ENCODE peak calls at places on chromosomes 11 and 22, in seven cellular contexts. M, B, X, Q, Z, R and E are unnamed samples.

GRCh38 chr22:50119169-50119767 is 29.5 kb downstream of the MOV10L1 start:
- DNase-seq in M (no peak), B (no peak), X (no peak), Q (no peak), Z (no peak), R (no peak), E (no peak)

GRCh38 chr11:109731451-109731850 is 309.5 kb downstream of the C11orf87 start:
- DNase-seq in M (no peak), B (no peak), X (no peak), Q (no peak), Z (no peak), R (no peak), E (no peak)

GRCh38 chr11:100687032-100687629 is at the start of gene ARHGAP42:
- DNase-seq in M (peak), B (no peak), X (peak), Q (peak), Z (peak), R (peak), E (peak)

GRCh38 chr11:12377824-12378593 is 638 bp downstream of the PARVA start:
- DNase-seq in M (peak), B (no peak), X (peak), Q (peak), Z (peak), R (peak), E (peak)

GRCh38 chr11:90373971-90374370 is 151.1 kb upstream of the CHORDC1 start:
- DNase-seq in M (no peak), B (no peak), X (no peak), Q (no peak), Z (no peak), R (no peak), E (no peak)

GRCh38 chr22:30044369-30044768 is 35.9 kb upstream of the HORMAD2 start:
- DNase-seq in M (peak), B (no peak), X (peak), Q (peak), Z (peak), R (no peak), E (no peak)

GRCh38 chr22:26848244-26848920 is 191.0 kb downstream of the MIAT start:
- DNase-seq in M (no peak), B (no peak), X (peak), Q (peak), Z (no peak), R (no peak), E (no peak)

GRCh38 chr22:50656122-50657070 is 16.2 kb upstream of the SHANK3 start:
- DNase-seq in M (peak), B (no peak), X (no peak), Q (peak), Z (peak), R (no peak), E (no peak)

GRCh38 chr22:37462426-37462825 is 23.8 kb downstream of the MFNG start:
- DNase-seq in M (no peak), B (no peak), X (no peak), Q (no peak), Z (no peak), R (no peak), E (no peak)

GRCh38 chr11:121895919-121896318 is 220.1 kb downstream of the BLID start:
- DNase-seq in M (no peak), B (no peak), X (no peak), Q (peak), Z (peak), R (no peak), E (no peak)

GRCh38 chr22:24758164-24758799 is 16.2 kb downstream of the PIWIL3 start:
- DNase-seq in M (peak), B (peak), X (peak), Q (peak), Z (peak), R (peak), E (peak)

GRCh38 chr11:108754901-108755625 is 90.2 kb downstream of the DDX10 start:
- DNase-seq in M (no peak), B (no peak), X (no peak), Q (peak), Z (no peak), R (no peak), E (no peak)

GRCh38 chr11:8336356-8337114 is 72.9 kb upstream of the LMO1 start:
- DNase-seq in M (no peak), B (no peak), X (no peak), Q (no peak), Z (no peak), R (no peak), E (no peak)

GRCh38 chr11:89168396-89168795 is 9.3 kb upstream of the TYR start:
- DNase-seq in M (no peak), B (no peak), X (no peak), Q (no peak), Z (no peak), R (no peak), E (no peak)

GRCh38 chr22:39503590-39503989 is 1.5 kb downstream of the MIEF1 start:
- DNase-seq in M (no peak), B (no peak), X (no peak), Q (no peak), Z (no peak), R (no peak), E (no peak)

GRCh38 chr22:47535681-47536080 is 773.2 kb downstream of the TBC1D22A start:
- DNase-seq in M (no peak), B (no peak), X (no peak), Q (no peak), Z (no peak), R (no peak), E (no peak)

GRCh38 chr11:75602916-75603315 is 40.9 kb downstream of the SERPINH1 start:
- DNase-seq in M (no peak), B (no peak), X (no peak), Q (no peak), Z (peak), R (no peak), E (no peak)

GRCh38 chr22:47146941-47147340 is 384.5 kb downstream of the TBC1D22A start:
- DNase-seq in M (no peak), B (no peak), X (no peak), Q (no peak), Z (no peak), R (no peak), E (no peak)

GRCh38 chr11:19628018-19628417 is 84.6 kb upstream of the NAV2 start:
- DNase-seq in M (peak), B (no peak), X (no peak), Q (peak), Z (peak), R (no peak), E (no peak)

GRCh38 chr11:69839516-69839915 is 20.3 kb upstream of the FGF3 start:
- DNase-seq in M (no peak), B (no peak), X (no peak), Q (no peak), Z (no peak), R (no peak), E (no peak)

GRCh38 chr22:46443850-46444389 is 93.5 kb downstream of the CELSR1 start:
- DNase-seq in M (no peak), B (no peak), X (no peak), Q (no peak), Z (no peak), R (no peak), E (no peak)

GRCh38 chr11:3609416-3610265 is 32.2 kb downstream of the ART5 start:
- DNase-seq in M (peak), B (no peak), X (peak), Q (peak), Z (peak), R (no peak), E (peak)

GRCh38 chr22:49113758-49114157 is 713.9 kb downstream of the BRD1 start:
- DNase-seq in M (no peak), B (no peak), X (no peak), Q (no peak), Z (no peak), R (no peak), E (no peak)

GRCh38 chr22:45207981-45208664 is 32.6 kb downstream of the KIAA0930 start:
- DNase-seq in M (peak), B (no peak), X (no peak), Q (peak), Z (peak), R (peak), E (no peak)

GRCh38 chr11:111334495-111335123 is 36.3 kb downstream of the POU2AF3 start:
- DNase-seq in M (peak), B (no peak), X (peak), Q (no peak), Z (no peak), R (peak), E (no peak)

GRCh38 chr11:93059074-93059957 is 89.9 kb downstream of the MTNR1B start:
- DNase-seq in M (no peak), B (no peak), X (no peak), Q (peak), Z (peak), R (no peak), E (no peak)

GRCh38 chr22:29190915-29191314 is 14.8 kb upstream of the EMID1 start:
- DNase-seq in M (no peak), B (no peak), X (no peak), Q (peak), Z (no peak), R (no peak), E (no peak)

GRCh38 chr11:68855205-68855978 is 13.7 kb upstream of the CPT1A start:
- DNase-seq in M (peak), B (no peak), X (peak), Q (peak), Z (peak), R (peak), E (no peak)

GRCh38 chr22:35783943-35784614 is 66.4 kb downstream of the APOL5 start:
- DNase-seq in M (no peak), B (no peak), X (no peak), Q (peak), Z (no peak), R (no peak), E (no peak)

GRCh38 chr22:30305906-30306628 is 16.8 kb upstream of the CASTOR1 start:
- DNase-seq in M (no peak), B (no peak), X (no peak), Q (no peak), Z (no peak), R (no peak), E (no peak)

GRCh38 chr22:27101288-27101687 is 443.9 kb downstream of the MIAT start:
- DNase-seq in M (no peak), B (no peak), X (no peak), Q (no peak), Z (no peak), R (no peak), E (no peak)

GRCh38 chr11:36753960-36754359 is 155.9 kb upstream of the RAG2 start:
- DNase-seq in M (no peak), B (no peak), X (no peak), Q (no peak), Z (no peak), R (no peak), E (no peak)

GRCh38 chr11:68666854-68667253 is 17.5 kb upstream of the GAL start:
- DNase-seq in M (no peak), B (no peak), X (no peak), Q (no peak), Z (no peak), R (no peak), E (no peak)

GRCh38 chr11:76456571-76456970 is 11.8 kb downstream of the EMSY start:
- DNase-seq in M (no peak), B (no peak), X (no peak), Q (no peak), Z (no peak), R (no peak), E (no peak)

GRCh38 chr22:37484115-37485005 is 1.8 kb downstream of the MFNG start:
- DNase-seq in M (peak), B (peak), X (no peak), Q (no peak), Z (no peak), R (no peak), E (no peak)

GRCh38 chr11:67303989-67304411 is 670 bp downstream of the SSH3 start:
- DNase-seq in M (peak), B (no peak), X (peak), Q (peak), Z (no peak), R (peak), E (no peak)
- TF ChIP-seq CTCF in M (no peak), B (no peak), X (no peak), Q (no peak), Z (no peak), R (no peak), E (no peak)

GRCh38 chr11:61294717-61295595 is at the start of gene VWCE:
- DNase-seq in M (peak), B (peak), X (peak), Q (peak), Z (peak), R (peak), E (peak)

GRCh38 chr11:61293869-61294716 is 1.0 kb downstream of the VWCE start:
- DNase-seq in M (peak), B (no peak), X (peak), Q (peak), Z (peak), R (peak), E (peak)

GRCh38 chr11:61295596-61295926 is 445 bp upstream of the VWCE start:
- DNase-seq in M (peak), B (no peak), X (no peak), Q (peak), Z (no peak), R (peak), E (no peak)

GRCh38 chr11:61290905-61291690 is 4.0 kb downstream of the VWCE start:
- DNase-seq in M (no peak), B (no peak), X (peak), Q (no peak), Z (no peak), R (no peak), E (no peak)
- TF ChIP-seq CTCF in M (no peak), B (no peak), X (no peak), Q (no peak), Z (no peak), R (no peak), E (no peak)

GRCh38 chr11:32333335-32333991 is 101.9 kb downstream of the WT1 start:
- DNase-seq in M (peak), B (no peak), X (peak), Q (peak), Z (peak), R (peak), E (peak)
- TF ChIP-seq CTCF in M (peak), B (peak), X (no peak), Q (peak), Z (no peak), R (no peak), E (peak)

DNA sequence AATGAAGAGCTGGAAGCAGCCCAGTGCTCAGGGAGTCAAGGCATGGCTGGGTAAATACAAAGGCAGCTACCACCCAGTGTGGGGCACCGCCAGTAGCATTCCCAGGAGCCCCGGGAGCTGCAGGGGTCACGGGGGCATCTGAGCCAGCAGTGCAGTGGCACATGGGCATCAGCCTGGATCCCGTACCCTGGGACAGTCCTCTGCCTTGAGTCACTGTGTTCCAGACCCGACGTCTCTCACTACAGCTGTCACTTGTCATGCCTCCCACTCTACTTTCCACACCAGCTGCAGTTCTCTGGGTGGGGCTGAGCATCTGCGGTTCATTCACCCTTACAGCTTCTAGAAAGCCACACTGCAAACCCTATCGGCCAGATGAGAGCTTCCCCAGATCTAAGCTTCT is 29.6 kb downstream of the DHCR7 start:
- DNase-seq in M (no peak), B (no peak), X (no peak), Q (no peak), Z (no peak), R (no peak), E (no peak)
- TF ChIP-seq CTCF in M (no peak), B (no peak), X (no peak), Q (no peak), Z (no peak), R (no peak), E (no peak)

GRCh38 chr11:127609025-127609788 is 608.6 kb upstream of the KIRREL3 start:
- DNase-seq in M (no peak), B (no peak), X (no peak), Q (no peak), Z (no peak), R (no peak), E (no peak)
- TF ChIP-seq CTCF in M (no peak), B (no peak), X (no peak), Q (no peak), Z (no peak), R (no peak), E (no peak)

GRCh38 chr11:395866-396265 is 1.9 kb downstream of the PKP3 start:
- DNase-seq in M (no peak), B (no peak), X (no peak), Q (no peak), Z (no peak), R (peak), E (no peak)

GRCh38 chr11:396948-397548 is 3.0 kb downstream of the PKP3 start:
- DNase-seq in M (peak), B (peak), X (no peak), Q (peak), Z (peak), R (peak), E (no peak)

GRCh38 chr11:394034-394857 is at the start of gene PKP3:
- DNase-seq in M (peak), B (no peak), X (peak), Q (peak), Z (peak), R (peak), E (no peak)

GRCh38 chr11:394858-395655 is 1.0 kb downstream of the PKP3 start:
- DNase-seq in M (no peak), B (no peak), X (no peak), Q (no peak), Z (no peak), R (peak), E (no peak)

DNA sequence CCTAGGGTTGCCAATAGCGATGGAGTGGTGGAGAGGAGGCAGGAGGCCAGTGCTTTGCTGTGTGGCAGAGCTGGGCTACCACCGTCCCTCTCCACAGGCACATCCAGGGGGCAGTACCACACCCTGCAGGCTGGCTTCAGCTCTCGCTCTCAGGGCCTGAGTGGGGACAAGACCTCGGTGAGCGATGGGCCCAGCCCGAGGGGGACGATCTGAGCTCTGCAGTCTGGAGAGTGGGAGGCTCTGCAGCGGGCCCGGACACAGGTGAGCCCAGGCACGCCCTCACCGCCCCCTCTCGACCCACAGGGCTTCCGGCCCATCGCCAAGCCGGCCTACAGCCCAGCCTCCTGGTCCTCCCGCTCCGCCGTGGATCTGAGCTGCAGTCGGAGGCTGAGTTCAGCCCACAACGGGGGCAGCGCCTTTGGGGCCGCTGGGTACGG is 2.5 kb downstream of the PKP3 start:
- DNase-seq in M (no peak), B (no peak), X (no peak), Q (peak), Z (no peak), R (peak), E (no peak)
- TF ChIP-seq CTCF in M (no peak), B (no peak), X (peak), Q (peak), Z (peak), R (no peak), E (no peak)

DNA sequence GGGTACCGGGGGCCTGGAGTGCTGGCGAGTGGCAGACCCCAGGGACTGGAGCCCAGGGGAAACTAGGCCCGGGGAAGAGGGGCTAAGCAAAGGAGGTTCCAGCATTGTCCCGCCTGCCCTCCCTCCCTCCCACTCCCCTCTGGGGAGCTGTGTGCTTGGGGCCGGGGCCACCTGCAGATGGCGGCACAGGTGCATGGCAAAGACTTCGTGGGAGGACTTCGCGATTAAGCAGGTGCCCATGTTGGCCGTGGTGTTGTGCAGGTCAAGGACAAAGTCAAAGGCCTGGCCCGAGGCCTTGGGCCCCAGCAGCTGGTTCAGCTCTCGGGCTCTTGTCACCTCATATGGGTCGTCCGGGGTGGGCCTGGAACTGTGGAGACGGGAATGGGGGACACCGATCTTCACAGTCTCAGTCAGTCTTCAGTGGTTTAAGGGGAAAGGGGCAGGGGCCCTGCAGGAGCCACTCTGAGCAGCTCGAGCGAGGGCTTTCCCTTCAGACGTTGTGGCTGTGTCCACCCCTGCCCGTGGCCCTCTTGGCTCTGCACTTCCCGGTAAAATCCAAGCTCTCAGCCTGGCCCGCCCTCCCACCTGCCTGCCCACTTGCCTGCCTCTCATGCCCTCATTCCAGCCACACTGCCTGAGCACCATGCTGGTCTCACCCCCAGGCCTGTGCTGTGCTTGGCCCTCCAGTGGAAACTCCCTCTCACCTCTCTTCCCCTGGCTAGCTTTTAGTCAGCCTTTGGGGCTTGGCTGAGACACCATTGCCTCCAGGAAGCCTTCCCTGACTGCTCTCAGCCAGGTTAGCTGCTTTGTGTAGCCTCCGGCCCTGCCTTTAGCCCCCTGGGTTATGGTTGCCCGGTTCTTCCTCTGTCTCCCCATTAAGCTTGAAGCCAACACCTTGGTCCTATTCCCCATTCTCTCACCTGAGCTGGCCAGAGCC is 4.7 kb downstream of the ACY3 start:
- DNase-seq in M (peak), B (no peak), X (no peak), Q (no peak), Z (no peak), R (peak), E (no peak)
- TF ChIP-seq CTCF in M (peak), B (no peak), X (no peak), Q (no peak), Z (no peak), R (no peak), E (no peak)